ENCODE peak calls at places on chromosomes 3 and 15, in seven cellular contexts. D, J, B, P, Q, Y and L are unnamed samples.

GRCh38 chr3:63948995-63949394 is 36.8 kb upstream of the SCAANT1 start:
- DNase-seq in D (peak), J (no peak), B (no peak), P (no peak), Q (no peak), Y (no peak), L (no peak)

GRCh38 chr15:31374986-31375385 is 48.4 kb downstream of the KLF13 start:
- DNase-seq in D (no peak), J (no peak), B (no peak), P (no peak), Q (no peak), Y (no peak), L (no peak)

GRCh38 chr15:61051570-61052031 is 177.5 kb downstream of the RORA start:
- DNase-seq in D (peak), J (no peak), B (no peak), P (no peak), Q (no peak), Y (peak), L (peak)

GRCh38 chr3:130263708-130264107 is 81.8 kb upstream of the COL6A5 start:
- DNase-seq in D (no peak), J (no peak), B (no peak), P (no peak), Q (no peak), Y (no peak), L (no peak)

GRCh38 chr3:141445990-141446389 is 40.8 kb upstream of the RASA2 start:
- DNase-seq in D (no peak), J (no peak), B (no peak), P (no peak), Q (no peak), Y (no peak), L (no peak)

GRCh38 chr3:144362126-144362525 is 390.5 kb downstream of the DIPK2A start:
- DNase-seq in D (no peak), J (no peak), B (no peak), P (no peak), Q (no peak), Y (no peak), L (no peak)

GRCh38 chr3:115285001-115285400 is 137.9 kb upstream of the ZBTB20 start:
- DNase-seq in D (no peak), J (no peak), B (no peak), P (no peak), Q (no peak), Y (no peak), L (no peak)

GRCh38 chr15:78103406-78104118 is 11.2 kb downstream of the SH2D7 start:
- DNase-seq in D (no peak), J (peak), B (peak), P (peak), Q (peak), Y (no peak), L (no peak)

GRCh38 chr3:25971736-25972135 is 181.8 kb downstream of the OXSM start:
- DNase-seq in D (no peak), J (no peak), B (no peak), P (no peak), Q (no peak), Y (no peak), L (no peak)

GRCh38 chr3:114848087-114848486 is 299.0 kb downstream of the ZBTB20 start:
- DNase-seq in D (no peak), J (no peak), B (no peak), P (no peak), Q (no peak), Y (no peak), L (no peak)

GRCh38 chr3:3200632-3201212 is 21.2 kb upstream of the CRBN start:
- DNase-seq in D (peak), J (no peak), B (no peak), P (peak), Q (no peak), Y (peak), L (peak)

GRCh38 chr3:149395107-149396089 is 17.9 kb upstream of the TM4SF1 start:
- DNase-seq in D (peak), J (no peak), B (no peak), P (no peak), Q (no peak), Y (no peak), L (no peak)

GRCh38 chr3:67719333-67719732 is 64.9 kb upstream of the SUCLG2 start:
- DNase-seq in D (peak), J (no peak), B (no peak), P (no peak), Q (no peak), Y (peak), L (peak)

GRCh38 chr15:47407692-47408091 is 309.6 kb upstream of the SEMA6D start:
- DNase-seq in D (no peak), J (no peak), B (no peak), P (no peak), Q (no peak), Y (no peak), L (no peak)

GRCh38 chr3:197501879-197502620 is 53.7 kb downstream of the BDH1 start:
- DNase-seq in D (peak), J (no peak), B (peak), P (peak), Q (no peak), Y (no peak), L (no peak)

GRCh38 chr15:69976366-69976994 is 121.2 kb downstream of the TLE3 start:
- DNase-seq in D (peak), J (peak), B (no peak), P (peak), Q (peak), Y (peak), L (peak)

GRCh38 chr15:63505842-63506222 is 1.4 kb downstream of the USP3 start:
- DNase-seq in D (no peak), J (no peak), B (no peak), P (no peak), Q (no peak), Y (no peak), L (no peak)

GRCh38 chr3:123338021-123338619 is 110.8 kb downstream of the ADCY5 start:
- DNase-seq in D (no peak), J (no peak), B (no peak), P (no peak), Q (no peak), Y (no peak), L (no peak)

GRCh38 chr15:63035977-63036376 is 6.6 kb upstream of the TPM1 start:
- DNase-seq in D (no peak), J (no peak), B (no peak), P (no peak), Q (no peak), Y (no peak), L (no peak)

GRCh38 chr3:128083980-128084674 is 31.9 kb downstream of the SEC61A1 start:
- DNase-seq in D (no peak), J (no peak), B (no peak), P (no peak), Q (no peak), Y (no peak), L (no peak)

GRCh38 chr3:123947482-123947881 is 13.5 kb downstream of the CCDC14 start:
- DNase-seq in D (no peak), J (no peak), B (no peak), P (no peak), Q (no peak), Y (no peak), L (no peak)

GRCh38 chr3:137930976-137931375 is 79.0 kb upstream of the CLDN18 start:
- DNase-seq in D (no peak), J (no peak), B (no peak), P (no peak), Q (no peak), Y (no peak), L (no peak)

GRCh38 chr15:25738171-25738792 is 124.8 kb downstream of the ATP10A start:
- DNase-seq in D (no peak), J (no peak), B (no peak), P (no peak), Q (no peak), Y (no peak), L (no peak)

GRCh38 chr3:68007621-68008226 is 353.3 kb upstream of the SUCLG2 start:
- DNase-seq in D (no peak), J (no peak), B (peak), P (peak), Q (peak), Y (peak), L (no peak)